ENCODE peak calls at places on chromosome 6, in seven cellular contexts. S is GM23248, N is hepatocyte, L is fibroblast of lung, A is mammary epithelial cell, J is GM23338, T is PC-3. I is an unnamed sample.

GRCh38 chr6:1912731-1913130 is 303.0 kb downstream of the FOXC1 start:
- DNase-seq in S (no peak), N (no peak), L (no peak), A (peak; percentile 45), J (no peak), T (peak; percentile 53), I (no peak)

GRCh38 chr6:155185544-155185943 is 78.3 kb upstream of the CLDN20 start:
- DNase-seq in S (peak; percentile 26), N (peak; percentile 79), L (peak; percentile 74), A (peak; percentile 34), J (peak; percentile 59), T (peak; percentile 69), I (no peak)

GRCh38 chr6:111846511-111847409 is 26.5 kb downstream of the FYN start:
- DNase-seq in S (peak; percentile 43), N (no peak), L (no peak), A (no peak), J (no peak), T (no peak), I (peak; percentile 4)

GRCh38 chr6:154157082-154157481 is 118.0 kb downstream of the OPRM1 start:
- DNase-seq in S (no peak), N (no peak), L (no peak), A (no peak), J (no peak), T (no peak), I (no peak)

GRCh38 chr6:163860194-163861081 is 445.9 kb downstream of the QKI start:
- DNase-seq in S (peak; percentile 22), N (peak; percentile 16), L (peak; percentile 77), A (no peak), J (no peak), T (no peak), I (peak; percentile 87)

GRCh38 chr6:939526-940252 is 246.8 kb upstream of the EXOC2 start:
- DNase-seq in S (no peak), N (no peak), L (no peak), A (no peak), J (no peak), T (no peak), I (no peak)

GRCh38 chr6:157531169-157531985 is 150.4 kb downstream of the ZDHHC14 start:
- DNase-seq in S (no peak), N (peak; percentile 84), L (no peak), A (no peak), J (peak; percentile 80), T (no peak), I (no peak)

GRCh38 chr6:156597130-156597529 is 180.0 kb upstream of the ARID1B start:
- DNase-seq in S (no peak), N (no peak), L (no peak), A (no peak), J (peak; percentile 34), T (no peak), I (no peak)

GRCh38 chr6:128397996-128398395 is 122.4 kb downstream of the PTPRK start:
- DNase-seq in S (no peak), N (no peak), L (no peak), A (no peak), J (peak; percentile 17), T (no peak), I (no peak)

GRCh38 chr6:144151010-144151727 is 852 bp downstream of the STX11 start:
- DNase-seq in S (peak; percentile 59), N (peak; percentile 28), L (no peak), A (peak; percentile 38), J (peak; percentile 9), T (peak; percentile 13), I (no peak)

GRCh38 chr6:109485536-109485935 is 2.5 kb upstream of the ZBTB24 start:
- DNase-seq in S (no peak), N (no peak), L (no peak), A (no peak), J (no peak), T (peak; percentile 23), I (no peak)

GRCh38 chr6:107806675-107807074 is 17.4 kb downstream of the SCML4 start:
- DNase-seq in S (no peak), N (no peak), L (no peak), A (no peak), J (no peak), T (no peak), I (no peak)

GRCh38 chr6:23354004-23354403 is 772.0 kb upstream of the NRSN1 start:
- DNase-seq in S (no peak), N (no peak), L (no peak), A (no peak), J (no peak), T (no peak), I (no peak)
- TF ChIP-seq EZH2 in S (no peak), N (no peak), L (no peak), A (no peak), J (no peak), T (no peak), I (no peak)

GRCh38 chr6:99819853-99820252 is 174.2 kb downstream of the MCHR2 start:
- DNase-seq in S (no peak), N (no peak), L (no peak), A (no peak), J (no peak), T (no peak), I (no peak)
- TF ChIP-seq EZH2 in S (no peak), N (no peak), L (no peak), A (no peak), J (no peak), T (no peak), I (no peak)

DNA sequence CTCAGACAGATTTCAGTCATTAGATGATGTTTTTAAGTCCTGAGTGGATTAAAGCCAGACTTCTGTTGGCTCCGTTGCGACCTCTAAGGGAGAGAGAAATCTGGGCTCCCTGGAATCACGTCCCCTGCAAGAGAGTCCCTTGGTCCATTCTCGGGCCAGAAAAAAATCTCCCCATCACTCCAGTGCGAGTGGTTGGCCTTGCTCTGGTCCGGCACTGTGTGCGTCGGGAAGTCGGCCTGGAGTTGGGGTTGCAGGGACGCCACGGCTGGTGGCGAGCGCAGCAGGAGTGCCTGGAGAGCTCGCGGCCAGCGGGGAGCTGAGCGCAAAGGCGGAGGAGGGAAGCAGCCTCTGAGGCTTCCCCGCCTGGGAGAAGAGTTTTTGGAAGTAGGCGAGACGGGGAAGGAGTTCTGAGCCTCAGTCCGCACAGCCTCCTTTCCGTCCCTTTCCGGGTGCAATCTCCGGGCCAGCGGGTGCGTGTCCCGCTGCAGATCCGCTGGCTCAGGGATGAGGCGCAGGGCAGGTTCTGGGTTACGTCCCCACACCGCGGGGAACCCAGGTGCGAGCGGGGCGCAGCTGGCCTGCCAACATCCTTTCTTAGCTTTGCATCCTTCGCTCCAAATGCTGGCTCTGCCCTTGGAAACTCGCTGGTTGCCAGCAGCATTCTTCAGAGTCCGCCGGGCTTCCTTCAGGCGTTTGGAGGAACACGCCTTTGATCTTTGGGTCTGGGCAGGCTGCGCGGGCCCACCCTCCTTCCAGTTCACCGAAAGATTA is 6.8 kb downstream of the TCF21 start:
- DNase-seq in S (peak; percentile 56), N (peak; percentile 32), L (peak; percentile 22), A (no peak), J (peak; percentile 74), T (no peak), I (no peak)
- TF ChIP-seq EZH2 in S (no peak), N (peak; percentile 22), L (no peak), A (peak; percentile 89), J (peak; percentile 88), T (no peak), I (peak; percentile 98)

GRCh38 chr6:105993341-105993740 is 92.8 kb upstream of the PRDM1 start:
- DNase-seq in S (no peak), N (peak; percentile 32), L (peak; percentile 32), A (no peak), J (peak; percentile 74), T (no peak), I (no peak)
- TF ChIP-seq EZH2 in S (no peak), N (no peak), L (no peak), A (no peak), J (no peak), T (no peak), I (no peak)

GRCh38 chr6:27500177-27500576 is 27.3 kb upstream of the ZNF184 start:
- DNase-seq in S (no peak), N (no peak), L (no peak), A (no peak), J (peak; percentile 62), T (no peak), I (no peak)

GRCh38 chr6:27494987-27495385 is 22.1 kb upstream of the ZNF184 start:
- DNase-seq in S (no peak), N (no peak), L (no peak), A (no peak), J (no peak), T (no peak), I (no peak)

GRCh38 chr6:27494103-27494502 is 21.2 kb upstream of the ZNF184 start:
- DNase-seq in S (no peak), N (no peak), L (no peak), A (no peak), J (no peak), T (no peak), I (no peak)

GRCh38 chr6:27492776-27493175 is 19.9 kb upstream of the ZNF184 start:
- DNase-seq in S (no peak), N (no peak), L (no peak), A (no peak), J (no peak), T (no peak), I (no peak)

DNA sequence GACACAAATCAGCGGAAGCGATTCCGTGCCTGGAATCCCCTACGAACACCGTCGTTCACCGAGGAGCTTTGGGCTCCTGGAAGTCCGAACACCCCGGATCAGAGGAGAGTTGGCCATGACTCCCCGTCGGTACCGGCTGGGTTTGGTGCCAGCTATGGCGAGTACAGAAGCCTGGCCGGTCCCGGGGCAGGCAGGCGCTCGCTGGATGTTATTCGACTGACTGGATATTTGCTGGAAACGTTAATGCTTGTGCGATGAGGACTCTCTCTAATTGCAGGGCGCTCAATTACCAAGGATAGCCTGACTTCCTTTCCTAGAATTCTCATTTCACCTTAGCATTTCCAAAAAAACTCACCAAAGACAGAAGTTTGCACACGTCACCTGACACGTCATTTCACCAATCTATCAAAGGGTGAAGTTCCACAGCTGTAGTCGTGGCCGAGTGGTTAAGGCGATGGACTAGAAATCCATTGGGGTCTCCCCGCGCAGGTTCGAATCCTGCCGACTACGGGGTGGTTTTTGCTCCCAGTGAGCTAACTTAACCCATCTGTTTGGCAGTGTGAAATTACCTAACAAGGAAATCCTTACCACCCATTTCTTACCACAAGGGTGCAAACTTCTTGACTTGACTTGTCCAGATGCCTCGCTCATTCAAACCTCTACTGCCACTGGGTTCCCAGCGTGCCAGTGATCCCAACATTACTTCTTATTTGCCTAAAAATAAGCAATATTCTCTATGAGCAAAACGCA is 22.7 kb upstream of the ZNF184 start:
- DNase-seq in S (peak; percentile 85), N (peak; percentile 85), L (peak; percentile 92), A (peak; percentile 93), J (peak; percentile 91), T (peak; percentile 41), I (peak; percentile 94)
- TF ChIP-seq EZH2 in S (no peak), N (no peak), L (no peak), A (no peak), J (no peak), T (no peak), I (no peak)

I was measured in A673.